ENCODE peak calls at places on chromosomes 12 and 14, in four cellular contexts. One of them, this sample, is unnamed.

GRCh38 chr14:23366163-23366921 is 1.4 kb upstream of the EFS start:
- DNase-seq in WTC11: peak; percentile 93
- DNase-seq in GM12878: no peak
- DNase-seq in HepG2: no peak
- DNase-seq in this sample: peak; percentile 42

GRCh38 chr12:27686147-27686546 is 10.1 kb upstream of the REP15 start:
- DNase-seq in HepG2: no peak
- DNase-seq in GM12878: no peak
- DNase-seq in WTC11: no peak
- DNase-seq in this sample: no peak

GRCh38 chr12:93373847-93374723 is 3.6 kb upstream of the NUDT4 start:
- DNase-seq in WTC11: no peak
- DNase-seq in HepG2: no peak
- DNase-seq in GM12878: no peak
- DNase-seq in this sample: no peak

GRCh38 chr14:62739647-62740046 is 305.6 kb downstream of the KCNH5 start:
- DNase-seq in WTC11: no peak
- DNase-seq in HepG2: no peak
- DNase-seq in GM12878: no peak
- DNase-seq in this sample: no peak

GRCh38 chr12:53805801-53806200 is 54.0 kb upstream of the CISTR start:
- DNase-seq in GM12878: no peak
- DNase-seq in HepG2: no peak
- DNase-seq in WTC11: no peak
- DNase-seq in this sample: no peak

GRCh38 chr12:118332511-118332910 is 40.2 kb downstream of the TAOK3 start:
- DNase-seq in WTC11: no peak
- DNase-seq in HepG2: no peak
- DNase-seq in GM12878: no peak
- DNase-seq in this sample: peak; percentile 12

GRCh38 chr12:80648866-80649265 is 58.6 kb upstream of the MYF6 start:
- DNase-seq in HepG2: no peak
- DNase-seq in WTC11: no peak
- DNase-seq in GM12878: no peak
- DNase-seq in this sample: no peak

GRCh38 chr12:62716866-62717477 is 218.0 kb downstream of the PPM1H start:
- DNase-seq in WTC11: no peak
- DNase-seq in GM12878: no peak
- DNase-seq in HepG2: no peak
- DNase-seq in this sample: no peak

GRCh38 chr14:64508215-64508776 is 3.7 kb downstream of the ZBTB1 start:
- DNase-seq in WTC11: no peak
- DNase-seq in GM12878: peak; percentile 64
- DNase-seq in HepG2: no peak
- DNase-seq in this sample: no peak

GRCh38 chr14:68168460-68169109 is 349.0 kb downstream of the RAD51B start:
- DNase-seq in WTC11: no peak
- DNase-seq in GM12878: no peak
- DNase-seq in HepG2: no peak
- DNase-seq in this sample: no peak

GRCh38 chr14:74503256-74503972 is 9.8 kb downstream of the ISCA2 start:
- DNase-seq in HepG2: no peak
- DNase-seq in WTC11: no peak
- DNase-seq in GM12878: no peak
- DNase-seq in this sample: no peak

GRCh38 chr12:10140001-10140400 is 10.0 kb upstream of the CLEC7A start:
- DNase-seq in WTC11: peak; percentile 42
- DNase-seq in GM12878: peak; percentile 48
- DNase-seq in HepG2: peak; percentile 35
- DNase-seq in this sample: no peak

GRCh38 chr12:93266-94005 is 26.9 kb downstream of the IQSEC3 start:
- DNase-seq in WTC11: no peak
- DNase-seq in GM12878: no peak
- DNase-seq in HepG2: no peak
- DNase-seq in this sample: no peak

GRCh38 chr12:95605875-95606274 is 54.6 kb upstream of the USP44 start:
- DNase-seq in WTC11: no peak
- DNase-seq in HepG2: peak; percentile 20
- DNase-seq in GM12878: no peak
- DNase-seq in this sample: no peak

GRCh38 chr14:22265319-22266140 is 323.5 kb downstream of the DAD1 start:
- DNase-seq in WTC11: no peak
- DNase-seq in HepG2: no peak
- DNase-seq in GM12878: no peak
- DNase-seq in this sample: no peak

GRCh38 chr12:46364777-46365580 is 7.6 kb downstream of the SLC38A2 start:
- DNase-seq in GM12878: no peak
- DNase-seq in HepG2: peak; percentile 78
- DNase-seq in WTC11: no peak
- DNase-seq in this sample: no peak

GRCh38 chr12:93762059-93762719 is 85.0 kb downstream of the CRADD start:
- DNase-seq in GM12878: no peak
- DNase-seq in HepG2: no peak
- DNase-seq in WTC11: no peak
- DNase-seq in this sample: no peak

GRCh38 chr12:71400481-71400880 is 39.1 kb upstream of the LGR5 start:
- DNase-seq in WTC11: no peak
- DNase-seq in GM12878: no peak
- DNase-seq in HepG2: no peak
- DNase-seq in this sample: no peak

GRCh38 chr12:12909995-12910391 is 18.6 kb downstream of the GPRC5A start:
- DNase-seq in GM12878: no peak
- DNase-seq in WTC11: no peak
- DNase-seq in HepG2: no peak
- DNase-seq in this sample: peak; percentile 15

GRCh38 chr12:56151672-56152131 is 685 bp upstream of the MYL6B start:
- DNase-seq in HepG2: peak; percentile 80
- DNase-seq in GM12878: no peak
- DNase-seq in WTC11: peak; percentile 72
- DNase-seq in this sample: peak; percentile 56

GRCh38 chr12:49403887-49404517 is 36.7 kb downstream of the SPATS2 start:
- DNase-seq in GM12878: no peak
- DNase-seq in WTC11: no peak
- DNase-seq in HepG2: no peak
- DNase-seq in this sample: peak; percentile 35

GRCh38 chr14:80770114-80770917 is 171.2 kb downstream of the CEP128 start:
- DNase-seq in WTC11: no peak
- DNase-seq in GM12878: no peak
- DNase-seq in HepG2: no peak
- DNase-seq in this sample: no peak

GRCh38 chr12:75560167-75560566 is 48.8 kb upstream of the KRR1 start:
- DNase-seq in WTC11: no peak
- DNase-seq in GM12878: no peak
- DNase-seq in HepG2: peak; percentile 68
- DNase-seq in this sample: no peak

GRCh38 chr12:97561321-97562230 is 99.0 kb downstream of the RMST start:
- DNase-seq in WTC11: no peak
- DNase-seq in GM12878: no peak
- DNase-seq in HepG2: no peak
- DNase-seq in this sample: no peak

GRCh38 chr12:121538699-121539061 is 42.1 kb downstream of the KDM2B start:
- DNase-seq in GM12878: no peak
- DNase-seq in WTC11: peak; percentile 38
- DNase-seq in HepG2: peak; percentile 75
- DNase-seq in this sample: peak; percentile 44

GRCh38 chr12:124709722-124710656 is 142.6 kb upstream of the NCOR2 start:
- DNase-seq in GM12878: no peak
- DNase-seq in WTC11: no peak
- DNase-seq in HepG2: no peak
- DNase-seq in this sample: no peak

DNA sequence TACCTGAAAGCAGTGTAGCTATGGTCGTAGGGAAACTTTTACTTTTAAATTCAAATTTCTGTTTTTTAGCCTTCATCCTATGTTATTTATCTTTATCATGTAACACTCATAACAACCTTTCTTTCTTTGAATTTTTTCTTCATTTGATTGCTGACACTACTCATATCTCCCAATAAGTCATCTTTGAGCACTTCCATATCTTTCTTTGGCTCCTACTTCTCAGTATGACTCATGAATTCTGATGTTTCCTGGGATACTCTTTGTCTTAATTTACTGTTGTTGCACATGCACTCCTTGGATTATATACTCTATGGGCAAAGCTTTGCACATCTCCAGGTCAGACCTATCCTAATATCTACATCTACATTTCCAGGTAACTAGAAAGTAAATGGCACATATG is 18.1 kb upstream of the IAPP start:
- DNase-seq in GM12878: no peak
- DNase-seq in WTC11: no peak
- DNase-seq in HepG2: no peak
- DNase-seq in this sample: no peak
- TF ChIP-seq ETV6 in GM12878: no peak
- TF ChIP-seq ETV6 in WTC11: no peak
- TF ChIP-seq ETV6 in HepG2: no peak
- TF ChIP-seq ETV6 in this sample: no peak

DNA sequence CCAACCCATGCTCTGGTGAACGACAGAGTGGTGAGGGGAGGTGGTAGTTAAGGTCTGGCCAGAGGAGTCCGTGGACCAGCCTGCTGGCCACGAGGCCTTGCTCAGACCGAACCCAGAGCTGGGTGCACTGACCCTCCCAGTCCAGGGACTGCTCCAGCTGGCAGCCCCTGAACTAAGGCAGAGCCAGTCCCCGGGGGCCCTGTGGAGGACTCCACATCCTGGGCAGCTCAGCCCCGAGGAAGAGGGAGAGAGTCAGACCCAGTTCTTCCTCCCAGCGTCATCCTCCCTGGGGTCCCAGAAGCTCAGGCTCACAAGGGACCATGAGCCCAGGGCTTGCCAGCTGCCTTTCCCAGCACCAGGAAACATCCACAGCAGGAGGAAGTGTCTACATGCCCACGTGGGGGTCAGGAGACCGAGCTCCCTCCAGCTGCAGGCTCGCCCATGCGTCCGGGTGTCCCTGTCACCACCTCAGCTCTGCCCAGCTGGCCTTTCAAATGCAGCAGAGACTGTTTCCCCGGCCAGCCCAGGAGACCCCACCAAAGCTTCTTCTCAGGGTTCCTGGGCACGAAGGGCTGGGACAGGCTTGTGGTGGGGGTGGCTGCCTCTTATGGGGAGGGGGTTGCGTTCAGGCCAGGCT is 194.4 kb downstream of the KIF26A start:
- DNase-seq in WTC11: no peak
- DNase-seq in HepG2: no peak
- DNase-seq in GM12878: no peak
- DNase-seq in this sample: no peak
- TF ChIP-seq ETV6 in WTC11: no peak
- TF ChIP-seq ETV6 in HepG2: no peak
- TF ChIP-seq ETV6 in GM12878: no peak
- TF ChIP-seq ETV6 in this sample: no peak

DNA sequence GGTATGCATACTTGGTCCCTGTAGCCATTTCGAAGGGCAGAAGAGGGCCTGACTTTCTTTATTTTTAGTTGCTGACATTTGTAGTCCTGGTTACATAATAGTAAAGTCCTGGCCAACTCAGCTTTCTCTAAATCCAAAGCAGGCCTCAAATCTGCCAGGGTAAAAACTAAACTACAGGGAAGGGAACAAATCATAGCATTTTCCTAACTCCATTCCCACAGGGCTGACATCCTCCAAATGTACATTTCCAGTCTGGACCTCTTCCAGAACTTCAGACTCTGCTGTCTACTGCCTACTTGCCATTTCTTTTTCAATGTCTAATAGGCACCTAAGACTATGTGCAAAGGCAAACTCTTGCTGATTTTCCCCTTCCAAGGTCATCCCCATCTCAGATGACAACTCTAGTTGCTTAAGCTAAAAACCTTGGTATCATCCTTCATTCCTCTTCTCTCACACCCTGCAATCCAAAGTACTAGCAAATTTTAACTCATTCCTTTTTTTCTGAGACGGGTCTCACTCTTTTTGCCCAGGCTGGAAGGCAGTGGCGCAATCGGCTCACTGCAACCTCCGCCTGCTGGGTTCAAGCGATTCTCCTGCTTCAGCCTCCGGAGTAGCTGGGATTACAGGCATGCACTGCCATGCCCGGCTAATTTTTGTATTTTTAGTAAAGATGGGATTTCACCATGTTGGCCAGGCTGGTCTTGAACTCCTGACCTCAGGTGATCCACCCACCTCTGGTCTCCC is 2.0 kb downstream of the DDIT3 start:
- DNase-seq in WTC11: no peak
- DNase-seq in HepG2: no peak
- DNase-seq in GM12878: no peak
- DNase-seq in this sample: no peak
- TF ChIP-seq ETV6 in WTC11: no peak
- TF ChIP-seq ETV6 in HepG2: no peak
- TF ChIP-seq ETV6 in GM12878: no peak
- TF ChIP-seq ETV6 in this sample: no peak

GRCh38 chr12:19220861-19221466 is 91.4 kb downstream of the PLEKHA5 start:
- DNase-seq in GM12878: no peak
- DNase-seq in HepG2: no peak
- DNase-seq in WTC11: no peak
- DNase-seq in this sample: no peak

GRCh38 chr12:19223018-19223417 is 93.5 kb downstream of the PLEKHA5 start:
- DNase-seq in WTC11: no peak
- DNase-seq in GM12878: no peak
- DNase-seq in HepG2: no peak
- DNase-seq in this sample: no peak

GRCh38 chr12:19223695-19224094 is 94.2 kb downstream of the PLEKHA5 start:
- DNase-seq in HepG2: no peak
- DNase-seq in GM12878: no peak
- DNase-seq in WTC11: no peak
- DNase-seq in this sample: no peak

GRCh38 chr12:19224746-19225145 is 95.2 kb downstream of the PLEKHA5 start:
- DNase-seq in WTC11: no peak
- DNase-seq in HepG2: no peak
- DNase-seq in GM12878: no peak
- DNase-seq in this sample: no peak

GRCh38 chr12:19222566-19222965 is 93.0 kb downstream of the PLEKHA5 start:
- DNase-seq in GM12878: no peak
- DNase-seq in HepG2: no peak
- DNase-seq in WTC11: no peak
- DNase-seq in this sample: no peak
- TF ChIP-seq ETV6 in GM12878: no peak
- TF ChIP-seq ETV6 in HepG2: no peak
- TF ChIP-seq ETV6 in WTC11: no peak
- TF ChIP-seq ETV6 in this sample: no peak

GRCh38 chr12:90896164-90896563 is 58.8 kb downstream of the CCER1 start:
- DNase-seq in WTC11: no peak
- DNase-seq in GM12878: no peak
- DNase-seq in HepG2: no peak
- DNase-seq in this sample: no peak
- TF ChIP-seq ETV6 in WTC11: no peak
- TF ChIP-seq ETV6 in GM12878: no peak
- TF ChIP-seq ETV6 in HepG2: no peak
- TF ChIP-seq ETV6 in this sample: no peak

GRCh38 chr14:101064121-101064661 is 160.7 kb upstream of the RTL1 start:
- DNase-seq in GM12878: no peak
- DNase-seq in WTC11: no peak
- DNase-seq in HepG2: no peak
- DNase-seq in this sample: no peak

GRCh38 chr14:101061411-101062064 is 158.0 kb upstream of the RTL1 start:
- DNase-seq in HepG2: no peak
- DNase-seq in GM12878: no peak
- DNase-seq in WTC11: no peak
- DNase-seq in this sample: no peak

GRCh38 chr14:101062065-101062450 is 158.5 kb upstream of the RTL1 start:
- DNase-seq in GM12878: no peak
- DNase-seq in HepG2: no peak
- DNase-seq in WTC11: no peak
- DNase-seq in this sample: no peak

GRCh38 chr14:101062611-101063010 is 159.1 kb upstream of the RTL1 start:
- DNase-seq in GM12878: no peak
- DNase-seq in WTC11: no peak
- DNase-seq in HepG2: no peak
- DNase-seq in this sample: no peak

GRCh38 chr14:101063121-101063520 is 159.6 kb upstream of the RTL1 start:
- DNase-seq in GM12878: no peak
- DNase-seq in HepG2: no peak
- DNase-seq in WTC11: no peak
- DNase-seq in this sample: no peak
- TF ChIP-seq ETV6 in GM12878: no peak
- TF ChIP-seq ETV6 in HepG2: no peak
- TF ChIP-seq ETV6 in WTC11: no peak
- TF ChIP-seq ETV6 in this sample: no peak

This sample was measured in K562.